ENCODE peak calls at places on chromosomes 13 and 19, in seven cellular contexts. I is activated naive CD4-positive, alpha-beta T cell treated with Interleukin-2 at 50 U/mL for 16 hours; K is NCI-H2227 treated with DMSO at 0.1 percent for 48 hours; Q is EL; V is GM10248; Z is GM03348; P is AG04450. G is an unnamed sample.
A peak's percentile ranks its signal among the peaks of the same experiment; 100 is the strongest.

GRCh38 chr13:110565296-110565695 is 3.8 kb upstream of the RAB20 start:
- DNase-seq in Z (no peak), V (no peak), K (no peak), Q (no peak), I (no peak), P (no peak), G (no peak)

GRCh38 chr19:50332264-50333038 is 3.3 kb upstream of the KCNC3 start:
- DNase-seq in P (no peak), K (peak; percentile 3), V (no peak), Z (no peak), I (no peak), Q (no peak), G (no peak)

GRCh38 chr19:51094696-51095279 is 12.1 kb upstream of the KLK14 start:
- DNase-seq in P (no peak), Z (peak; percentile 65), V (peak; percentile 72), K (peak; percentile 1), I (peak; percentile 20), Q (peak; percentile 9), G (peak; percentile 24)

GRCh38 chr19:13047374-13047773 is 52.1 kb downstream of the NFIX start:
- DNase-seq in I (no peak), P (no peak), K (no peak), V (no peak), Z (no peak), Q (no peak), G (no peak)

GRCh38 chr19:34494601-34495000 is 13.0 kb downstream of the WTIP start:
- DNase-seq in P (no peak), Q (no peak), V (no peak), K (no peak), Z (no peak), I (no peak), G (no peak)

GRCh38 chr13:38045278-38046048 is 175.9 kb upstream of the TRPC4 start:
- DNase-seq in Q (peak; percentile 64), I (no peak), P (no peak), V (no peak), K (no peak), Z (peak; percentile 3), G (peak; percentile 35)

GRCh38 chr13:107251321-107251720 is 683.4 kb upstream of the ARGLU1 start:
- DNase-seq in K (no peak), P (no peak), V (no peak), I (no peak), Z (no peak), Q (no peak), G (no peak)

GRCh38 chr13:106210327-106210726 is 325.1 kb downstream of the EFNB2 start:
- DNase-seq in Z (no peak), Q (no peak), K (no peak), V (no peak), I (no peak), P (no peak), G (no peak)

GRCh38 chr19:30362156-30362754 is 9.9 kb upstream of the ZNF536 start:
- DNase-seq in P (no peak), Z (peak; percentile 65), V (no peak), K (no peak), Q (no peak), I (no peak), G (no peak)

GRCh38 chr19:42132030-42132628 is at the start of gene POU2F2:
- DNase-seq in Z (peak; percentile 61), Q (peak; percentile 54), K (peak; percentile 56), I (peak; percentile 90), P (no peak), V (peak; percentile 88), G (no peak)

GRCh38 chr13:83048419-83048818 is 833.9 kb downstream of the SLITRK1 start:
- DNase-seq in Q (peak; percentile 48), P (no peak), V (no peak), Z (peak; percentile 55), I (no peak), K (no peak), G (no peak)

GRCh38 chr13:109419896-109420295 is 366.5 kb downstream of the IRS2 start:
- DNase-seq in I (no peak), V (no peak), P (no peak), Z (no peak), Q (no peak), K (no peak), G (no peak)

GRCh38 chr13:31172535-31172934 is 10.8 kb upstream of the HSPH1 start:
- DNase-seq in I (no peak), K (no peak), Z (peak; percentile 57), Q (peak; percentile 94), V (no peak), P (peak; percentile 49), G (no peak)

GRCh38 chr13:109666656-109667448 is 119.5 kb downstream of the IRS2 start:
- DNase-seq in I (no peak), V (no peak), P (no peak), Q (peak; percentile 62), Z (peak; percentile 70), K (no peak), G (no peak)

GRCh38 chr13:114016321-114017027 is 42.6 kb upstream of the C13orf46 start:
- DNase-seq in Z (no peak), I (no peak), K (no peak), P (no peak), V (no peak), Q (no peak), G (no peak)